ENCODE peak calls at places on chromosomes 6 and 20, in seven cellular contexts. B is adrenal gland, D is suprapubic skin, R is SK-N-SH, E is sigmoid colon, Y is ascending aorta, Q is stomach. U is an unnamed sample. For H3K27me3, the result is how much of the 10 kb centered on the place peaks cover.

GRCh38 chr20:49325981-49326380 is 48.1 kb upstream of the ZNFX1 start:
- DNase-seq in B (no peak), D (no peak), R (no peak), E (no peak), Y (no peak), Q (no peak), U (no peak)

GRCh38 chr20:59804347-59804746 is 129.1 kb downstream of the SYCP2 start:
- DNase-seq in B (no peak), D (no peak), R (peak), E (no peak), Y (no peak), Q (no peak), U (no peak)

GRCh38 chr20:43492101-43492500 is 15.4 kb upstream of the L3MBTL1 start:
- DNase-seq in B (no peak), D (no peak), R (no peak), E (no peak), Y (no peak), Q (no peak), U (peak)

GRCh38 chr6:57307850-57308249 is 9.6 kb upstream of the PRIM2 start:
- DNase-seq in B (no peak), D (no peak), R (no peak), E (no peak), Y (no peak), Q (no peak), U (no peak)

GRCh38 chr20:47274449-47275108 is 81.9 kb downstream of the ZMYND8 start:
- DNase-seq in B (no peak), D (no peak), R (no peak), E (peak), Y (no peak), Q (no peak), U (peak)

GRCh38 chr6:87705070-87705691 is 3.1 kb upstream of the AKIRIN2 start:
- DNase-seq in B (no peak), D (no peak), R (no peak), E (no peak), Y (no peak), Q (no peak), U (peak)

GRCh38 chr20:63692436-63693078 is 3.9 kb upstream of the TNFRSF6B start:
- DNase-seq in B (no peak), D (no peak), R (no peak), E (peak), Y (no peak), Q (no peak), U (no peak)

GRCh38 chr6:35497571-35498406 is 910 bp upstream of the TEAD3 start:
- DNase-seq in B (peak), D (no peak), R (peak), E (peak), Y (no peak), Q (peak), U (peak)

GRCh38 chr6:37623666-37624065 is 74.0 kb downstream of the MDGA1 start:
- DNase-seq in B (no peak), D (no peak), R (no peak), E (peak), Y (no peak), Q (no peak), U (peak)

GRCh38 chr6:36929607-36930006 is 24.9 kb upstream of the PI16 start:
- DNase-seq in B (peak), D (no peak), R (no peak), E (no peak), Y (no peak), Q (no peak), U (peak)

GRCh38 chr6:40755749-40756452 is 168.7 kb upstream of the LRFN2 start:
- DNase-seq in B (no peak), D (no peak), R (no peak), E (no peak), Y (no peak), Q (no peak), U (no peak)

GRCh38 chr6:111803804-111804203 is 69.4 kb downstream of the FYN start:
- DNase-seq in B (no peak), D (no peak), R (no peak), E (no peak), Y (no peak), Q (no peak), U (no peak)

GRCh38 chr20:3420211-3420707 is 12.8 kb upstream of the DNAAF9 start:
- DNase-seq in B (peak), D (no peak), R (no peak), E (peak), Y (peak), Q (no peak), U (peak)

GRCh38 chr20:61413752-61414151 is 161.7 kb downstream of the CDH4 start:
- DNase-seq in B (no peak), D (no peak), R (no peak), E (no peak), Y (no peak), Q (no peak), U (no peak)

GRCh38 chr20:56975838-56976237 is 290.6 kb downstream of the BMP7 start:
- DNase-seq in B (no peak), D (no peak), R (no peak), E (no peak), Y (no peak), Q (no peak), U (no peak)

GRCh38 chr6:27383011-27383410 is 5.5 kb upstream of the ZNF391 start:
- DNase-seq in B (no peak), D (no peak), R (no peak), E (no peak), Y (no peak), Q (no peak), U (no peak)

GRCh38 chr20:62011938-62012534 is 53.6 kb downstream of the TAF4 start:
- DNase-seq in B (no peak), D (no peak), R (no peak), E (no peak), Y (no peak), Q (no peak), U (no peak)

GRCh38 chr6:64680446-64680845 is 1026.6 kb downstream of the EYS start:
- DNase-seq in B (no peak), D (no peak), R (no peak), E (no peak), Y (no peak), Q (no peak), U (peak)

GRCh38 chr6:166942393-166943168 is 13.8 kb downstream of the RNASET2 start:
- DNase-seq in B (no peak), D (no peak), R (peak), E (no peak), Y (no peak), Q (no peak), U (no peak)

GRCh38 chr20:60327971-60328660 is 369.9 kb downstream of the CDH26 start:
- DNase-seq in B (no peak), D (no peak), R (no peak), E (no peak), Y (no peak), Q (no peak), U (no peak)

GRCh38 chr6:44269921-44270525 is at the start of gene TMEM151B:
- DNase-seq in B (no peak), D (no peak), R (peak), E (no peak), Y (no peak), Q (no peak), U (no peak)

GRCh38 chr6:63355632-63356031 is 35.8 kb upstream of the LGSN start:
- DNase-seq in B (no peak), D (no peak), R (no peak), E (no peak), Y (no peak), Q (no peak), U (peak)

GRCh38 chr20:37071481-37071911 is 24.3 kb downstream of the RBL1 start:
- DNase-seq in B (no peak), D (no peak), R (no peak), E (no peak), Y (no peak), Q (no peak), U (peak)

GRCh38 chr6:168956884-168957730 is 296.5 kb downstream of the THBS2 start:
- DNase-seq in B (peak), D (no peak), R (peak), E (peak), Y (no peak), Q (peak), U (peak)

GRCh38 chr6:131173680-131174079 is 38.4 kb downstream of the AKAP7 start:
- DNase-seq in B (no peak), D (no peak), R (no peak), E (no peak), Y (no peak), Q (no peak), U (no peak)

GRCh38 chr6:25172819-25173218 is 106.4 kb upstream of the CARMIL1 start:
- DNase-seq in B (no peak), D (no peak), R (no peak), E (no peak), Y (no peak), Q (no peak), U (peak)

GRCh38 chr6:170233304-170234205 is 57.3 kb downstream of the DLL1 start:
- DNase-seq in B (no peak), D (no peak), R (no peak), E (no peak), Y (no peak), Q (no peak), U (no peak)

GRCh38 chr6:157984686-157985225 is 3.1 kb downstream of the SYNJ2 start:
- DNase-seq in B (no peak), D (no peak), R (no peak), E (peak), Y (no peak), Q (no peak), U (no peak)

GRCh38 chr6:112429226-112429625 is 82.1 kb downstream of the RFPL4B start:
- DNase-seq in B (no peak), D (no peak), R (no peak), E (no peak), Y (no peak), Q (no peak), U (no peak)

GRCh38 chr6:158972241-158973233 is 27.5 kb downstream of the RSPH3 start:
- DNase-seq in B (no peak), D (no peak), R (peak), E (no peak), Y (no peak), Q (no peak), U (peak)

GRCh38 chr6:105713474-105714118 is 310.7 kb upstream of the PREP start:
- DNase-seq in B (no peak), D (no peak), R (no peak), E (no peak), Y (no peak), Q (no peak), U (peak)

GRCh38 chr20:9035129-9035528 is 33.8 kb upstream of the PLCB4 start:
- DNase-seq in B (no peak), D (no peak), R (no peak), E (no peak), Y (no peak), Q (no peak), U (peak)

GRCh38 chr20:10674684-10675455 is 1.1 kb upstream of the JAG1 start:
- DNase-seq in B (peak), D (peak), R (peak), E (peak), Y (no peak), Q (peak), U (no peak)

GRCh38 chr6:79713701-79714322 is 82.7 kb downstream of the SH3BGRL2 start:
- DNase-seq in B (peak), D (no peak), R (peak), E (no peak), Y (no peak), Q (peak), U (peak)

GRCh38 chr6:494394-494793 is 102.8 kb downstream of the IRF4 start:
- DNase-seq in B (no peak), D (no peak), R (no peak), E (no peak), Y (no peak), Q (no peak), U (no peak)

GRCh38 chr6:49551126-49551865 is 828 bp downstream of the C6orf141 start:
- DNase-seq in B (no peak), D (no peak), R (no peak), E (no peak), Y (no peak), Q (no peak), U (no peak)

GRCh38 chr6:2790588-2790987 is 25.4 kb downstream of the WRNIP1 start:
- DNase-seq in B (peak), D (no peak), R (no peak), E (no peak), Y (no peak), Q (no peak), U (peak)

GRCh38 chr6:93721386-93722048 is 302.2 kb upstream of the EPHA7 start:
- DNase-seq in B (no peak), D (no peak), R (no peak), E (no peak), Y (no peak), Q (no peak), U (no peak)

GRCh38 chr6:4028051-4028450 is 50.9 kb downstream of the FAM217A start:
- DNase-seq in B (no peak), D (no peak), R (no peak), E (no peak), Y (no peak), Q (no peak), U (no peak)

DNA sequence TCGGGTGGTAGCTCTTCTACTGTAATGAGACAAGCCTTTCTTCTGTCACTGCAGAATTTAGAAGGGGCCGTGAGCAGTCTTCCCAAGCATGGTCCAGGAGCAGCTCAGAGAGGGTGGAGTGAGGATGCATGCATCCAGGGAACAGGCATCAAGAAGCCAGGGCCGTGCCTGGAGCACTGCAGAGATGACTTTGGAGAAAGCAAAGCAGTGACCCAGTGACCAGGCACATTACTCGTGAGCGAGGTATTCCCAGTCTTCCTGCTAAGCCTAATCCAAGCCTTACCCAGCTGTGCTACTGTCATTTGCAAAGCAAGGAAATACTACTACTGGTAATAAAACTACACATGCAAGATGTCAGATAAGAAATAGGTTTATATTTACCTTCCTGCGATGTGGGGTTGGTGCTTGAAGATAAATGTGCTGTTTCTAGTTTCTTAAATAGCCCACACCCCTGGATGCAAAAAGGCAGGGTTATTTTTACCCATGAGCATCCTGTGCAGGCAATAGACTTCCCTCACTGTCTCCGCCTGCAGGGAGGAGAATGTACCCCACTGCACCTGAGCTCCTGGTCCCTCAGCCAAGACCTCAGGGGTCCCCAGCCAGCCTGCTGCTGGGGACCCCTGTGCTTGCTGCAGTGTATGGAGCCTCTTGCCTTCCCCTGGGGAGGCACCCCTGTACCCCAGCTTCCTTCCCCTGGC is 62.9 kb downstream of the SSR1 start:
- DNase-seq in B (no peak), D (no peak), R (no peak), E (no peak), Y (no peak), Q (no peak), U (no peak)
- H3K4me3 ChIP-seq in B (no peak), D (no peak), R (no peak), E (no peak), Y (no peak), Q (no peak), U (no peak)

GRCh38 chr6:52399511-52400315 is 20.4 kb upstream of the EFHC1 start:
- DNase-seq in B (peak), D (no peak), R (peak), E (no peak), Y (no peak), Q (no peak), U (peak)

GRCh38 chr6:52403086-52403485 is 17.1 kb upstream of the EFHC1 start:
- DNase-seq in B (no peak), D (no peak), R (no peak), E (no peak), Y (no peak), Q (no peak), U (no peak)

GRCh38 chr6:52405243-52405642 is 14.9 kb upstream of the EFHC1 start:
- DNase-seq in B (no peak), D (no peak), R (no peak), E (no peak), Y (no peak), Q (no peak), U (no peak)

GRCh38 chr6:52403627-52404026 is 16.5 kb upstream of the EFHC1 start:
- DNase-seq in B (no peak), D (no peak), R (peak), E (no peak), Y (no peak), Q (peak), U (no peak)

GRCh38 chr6:52400316-52401041 is 19.7 kb upstream of the EFHC1 start:
- DNase-seq in B (no peak), D (no peak), R (no peak), E (no peak), Y (no peak), Q (no peak), U (no peak)
- TF ChIP-seq CTCF in B (no peak), D (no peak), R (no peak), E (no peak), Y (no peak), Q (no peak), U (no peak)

GRCh38 chr6:28751963-28752350 is 171.8 kb downstream of the TRIM27 start:
- DNase-seq in B (no peak), D (no peak), R (no peak), E (no peak), Y (no peak), Q (no peak), U (no peak)

GRCh38 chr6:28750926-28751458 is 172.8 kb downstream of the TRIM27 start:
- DNase-seq in B (no peak), D (no peak), R (no peak), E (no peak), Y (no peak), Q (no peak), U (no peak)

GRCh38 chr6:28747631-28748157 is 176.1 kb downstream of the TRIM27 start:
- DNase-seq in B (no peak), D (no peak), R (no peak), E (no peak), Y (no peak), Q (no peak), U (peak)

GRCh38 chr6:28747083-28747630 is 176.6 kb downstream of the TRIM27 start:
- DNase-seq in B (no peak), D (no peak), R (no peak), E (no peak), Y (no peak), Q (no peak), U (no peak)

GRCh38 chr6:28751514-28751913 is 172.3 kb downstream of the TRIM27 start:
- DNase-seq in B (no peak), D (no peak), R (no peak), E (no peak), Y (no peak), Q (no peak), U (no peak)
- H3K27me3 ChIP-seq in B (under half), D (half or more), R (under half), E (under half), Y (under half), Q (under half), U (under half)

DNA sequence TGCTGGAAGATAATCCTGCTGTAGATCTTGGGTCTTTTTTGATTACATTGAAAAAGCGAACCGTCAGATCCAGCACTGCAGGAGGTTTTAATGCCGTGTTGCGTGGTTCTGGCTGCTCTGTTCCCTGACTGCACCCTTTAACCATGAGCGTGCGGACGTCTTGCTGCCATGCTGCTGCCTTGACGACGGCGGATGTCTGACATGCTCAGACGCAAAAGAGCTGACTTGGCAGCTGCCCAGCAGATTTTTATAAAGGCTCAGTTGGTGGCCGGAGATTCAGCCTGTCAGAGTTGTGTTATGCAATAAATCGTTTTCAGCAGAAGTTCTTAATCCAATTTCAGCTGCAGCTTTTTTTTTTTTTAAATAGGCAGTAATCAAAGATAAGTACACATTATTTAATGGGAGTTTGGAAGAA is 119.4 kb downstream of the JARID2 start:
- DNase-seq in B (peak), D (peak), R (peak), E (peak), Y (peak), Q (peak), U (peak)
- H3K4me3 ChIP-seq in B (no peak), D (no peak), R (no peak), E (no peak), Y (no peak), Q (no peak), U (no peak)